ENCODE peak calls at places on chromosomes 1 and 21, in eight cellular contexts. S, X, T, U, F, C, A and E are unnamed samples.
A peak's percentile ranks its signal among the peaks of the same experiment; 100 is the strongest.

GRCh38 chr1:40840526-40841323 is 21.4 kb downstream of the CITED4 start:
- ATAC-seq in F (peak; percentile 76), U (no peak), T (no peak), S (no peak), C (peak; percentile 83), A (no peak), X (no peak), E (no peak)

GRCh38 chr1:167767794-167768193 is 46.0 kb downstream of the MPZL1 start:
- ATAC-seq in T (peak; percentile 25), U (no peak), A (peak; percentile 51), F (no peak), S (no peak), X (no peak), C (no peak), E (no peak)

GRCh38 chr1:67590329-67590728 is 94.7 kb upstream of the GADD45A start:
- ATAC-seq in T (peak; percentile 83), C (no peak), S (peak; percentile 64), U (no peak), F (no peak), X (no peak), A (peak; percentile 51), E (peak; percentile 54)

GRCh38 chr1:23784846-23785245 is 6.1 kb upstream of the LYPLA2 start:
- ATAC-seq in C (no peak), A (no peak), T (no peak), X (no peak), F (no peak), U (no peak), S (no peak), E (no peak)

GRCh38 chr1:59685101-59685500 is 129.6 kb upstream of the HOOK1 start:
- ATAC-seq in C (no peak), A (no peak), F (no peak), X (no peak), T (no peak), S (no peak), U (no peak), E (no peak)

GRCh38 chr1:84350104-84350503 is 48.2 kb upstream of the DNASE2B start:
- ATAC-seq in X (no peak), T (no peak), A (no peak), S (no peak), F (no peak), C (no peak), U (no peak), E (no peak)

GRCh38 chr1:203686091-203686632 is 59.5 kb downstream of the ATP2B4 start:
- ATAC-seq in F (no peak), C (no peak), U (no peak), A (peak; percentile 14), X (no peak), S (no peak), T (peak; percentile 38), E (peak; percentile 85)

GRCh38 chr1:196309386-196309785 is 298.9 kb downstream of the KCNT2 start:
- ATAC-seq in T (no peak), S (no peak), C (no peak), U (peak; percentile 70), A (no peak), X (no peak), F (no peak), E (peak; percentile 93)

GRCh38 chr1:206816390-206817287 is 44.3 kb upstream of the IL10 start:
- ATAC-seq in X (peak; percentile 57), F (peak; percentile 86), S (no peak), A (peak; percentile 26), T (no peak), C (peak; percentile 92), U (no peak), E (no peak)

GRCh38 chr21:35219719-35220118 is 170.6 kb upstream of the RUNX1 start:
- ATAC-seq in A (no peak), C (no peak), S (no peak), T (no peak), X (no peak), U (no peak), F (no peak), E (no peak)

GRCh38 chr1:87030740-87031400 is 116.4 kb downstream of the HS2ST1 start:
- ATAC-seq in S (no peak), T (no peak), F (no peak), A (no peak), U (no peak), X (no peak), C (no peak), E (no peak)

GRCh38 chr1:41020654-41021053 is 871 bp downstream of the SLFNL1 start:
- ATAC-seq in T (no peak), X (peak; percentile 11), C (no peak), U (no peak), S (no peak), A (peak; percentile 87), F (no peak), E (no peak)

GRCh38 chr1:83798965-83799364 is 200.0 kb downstream of the TTLL7 start:
- ATAC-seq in A (no peak), X (no peak), F (no peak), U (no peak), C (no peak), S (no peak), T (no peak), E (no peak)

GRCh38 chr1:65393345-65393744 is 27.1 kb upstream of the LEPR start:
- ATAC-seq in C (no peak), T (no peak), A (peak; percentile 26), X (no peak), S (no peak), U (no peak), F (peak; percentile 83), E (peak; percentile 50)

GRCh38 chr1:30852026-30852425 is 56.5 kb downstream of the SDC3 start:
- ATAC-seq in T (peak; percentile 71), X (no peak), A (peak; percentile 82), U (no peak), C (no peak), F (no peak), S (peak; percentile 35), E (no peak)

GRCh38 chr1:206672844-206673758 is 11.6 kb upstream of the MAPKAPK2 start:
- ATAC-seq in U (no peak), T (peak; percentile 38), X (no peak), F (no peak), C (no peak), A (peak; percentile 13), S (no peak), E (no peak)

GRCh38 chr1:173505401-173505800 is 28.3 kb downstream of the PRDX6 start:
- ATAC-seq in U (no peak), S (no peak), X (no peak), C (no peak), T (no peak), A (no peak), F (no peak), E (no peak)

GRCh38 chr1:8423134-8423701 is 105.3 kb downstream of the SLC45A1 start:
- ATAC-seq in A (peak; percentile 7), S (no peak), C (peak; percentile 10), X (peak; percentile 40), U (peak; percentile 35), T (no peak), F (peak; percentile 24), E (peak; percentile 13)

GRCh38 chr1:107785506-107786213 is 179.3 kb downstream of the VAV3 start:
- ATAC-seq in X (peak; percentile 24), A (peak; percentile 19), U (no peak), S (no peak), T (no peak), C (peak; percentile 8), F (peak; percentile 47), E (no peak)

GRCh38 chr1:29532741-29533140 is 296.4 kb downstream of the PTPRU start:
- ATAC-seq in C (no peak), T (no peak), X (no peak), A (no peak), U (no peak), F (no peak), S (no peak), E (no peak)